ENCODE peak calls at places on chromosomes 12 and 14, in eight cellular contexts. C is PC-9, T is psoas muscle, Y is SK-N-SH, N is osteoblast, V is tibial artery, M is fibroblast of lung, E is iPS DF 6.9. R is an unnamed sample.
A peak's percentile ranks its signal among the peaks of the same experiment; 100 is the strongest.

GRCh38 chr14:21408152-21408551 is 24.3 kb upstream of the SUPT16H start:
- DNase-seq in N (peak; percentile 81), V (no peak), C (no peak), T (no peak), Y (no peak), E (no peak), M (peak; percentile 76), R (no peak)

GRCh38 chr12:105106621-105107020 is 910 bp upstream of the WASHC4 start:
- DNase-seq in M (no peak), T (no peak), V (no peak), C (peak; percentile 52), N (no peak), Y (no peak), E (no peak), R (no peak)

GRCh38 chr12:123494124-123494843 is 36.3 kb downstream of the SNRNP35 start:
- DNase-seq in E (no peak), T (peak; percentile 90), V (no peak), N (peak; percentile 34), Y (no peak), C (no peak), M (no peak), R (no peak)

GRCh38 chr12:10279937-10280336 is 27.7 kb upstream of the KLRD1 start:
- DNase-seq in M (no peak), T (no peak), N (no peak), E (no peak), C (no peak), V (no peak), Y (no peak), R (no peak)

GRCh38 chr12:50515587-50515986 is 10.8 kb downstream of the DIP2B start:
- DNase-seq in N (no peak), Y (no peak), E (no peak), T (no peak), V (no peak), C (no peak), M (no peak), R (no peak)

GRCh38 chr12:63103489-63104131 is 47.4 kb downstream of the AVPR1A start:
- DNase-seq in E (no peak), T (no peak), N (no peak), C (no peak), M (peak; percentile 7), Y (peak; percentile 8), V (no peak), R (no peak)

GRCh38 chr12:96103067-96103650 is 67.8 kb upstream of the LTA4H start:
- DNase-seq in T (no peak), N (peak; percentile 34), E (no peak), C (no peak), V (peak; percentile 34), Y (no peak), M (no peak), R (no peak)

GRCh38 chr12:54009171-54010052 is 627 bp downstream of the HOXC8 start:
- DNase-seq in T (peak; percentile 62), C (no peak), Y (peak; percentile 61), V (no peak), N (peak; percentile 95), M (no peak), E (no peak), R (no peak)

GRCh38 chr12:68349921-68350606 is 17.9 kb upstream of the MDM1 start:
- DNase-seq in T (no peak), V (no peak), Y (no peak), C (no peak), N (peak; percentile 66), M (no peak), E (no peak), R (no peak)

GRCh38 chr12:98955284-98955683 is 310.2 kb downstream of the APAF1 start:
- DNase-seq in M (no peak), Y (peak; percentile 18), C (no peak), V (no peak), E (peak; percentile 48), N (no peak), T (no peak), R (no peak)

GRCh38 chr14:94601961-94602391 is 10.2 kb upstream of the SERPINA3 start:
- DNase-seq in N (peak; percentile 91), T (peak; percentile 89), E (no peak), Y (no peak), V (peak; percentile 92), C (no peak), M (peak; percentile 96), R (no peak)

GRCh38 chr14:51552768-51553426 is 98.8 kb upstream of the FRMD6 start:
- DNase-seq in C (no peak), E (no peak), M (peak; percentile 30), N (no peak), Y (peak; percentile 30), T (no peak), V (no peak), R (no peak)

GRCh38 chr14:96603350-96604255 is 101.4 kb downstream of the PAPOLA start:
- DNase-seq in T (no peak), M (no peak), N (no peak), C (no peak), V (no peak), Y (no peak), E (no peak), R (no peak)

GRCh38 chr12:85664429-85664828 is 171.8 kb downstream of the RASSF9 start:
- DNase-seq in Y (no peak), V (no peak), N (no peak), E (no peak), C (no peak), T (no peak), M (no peak), R (no peak)

DNA sequence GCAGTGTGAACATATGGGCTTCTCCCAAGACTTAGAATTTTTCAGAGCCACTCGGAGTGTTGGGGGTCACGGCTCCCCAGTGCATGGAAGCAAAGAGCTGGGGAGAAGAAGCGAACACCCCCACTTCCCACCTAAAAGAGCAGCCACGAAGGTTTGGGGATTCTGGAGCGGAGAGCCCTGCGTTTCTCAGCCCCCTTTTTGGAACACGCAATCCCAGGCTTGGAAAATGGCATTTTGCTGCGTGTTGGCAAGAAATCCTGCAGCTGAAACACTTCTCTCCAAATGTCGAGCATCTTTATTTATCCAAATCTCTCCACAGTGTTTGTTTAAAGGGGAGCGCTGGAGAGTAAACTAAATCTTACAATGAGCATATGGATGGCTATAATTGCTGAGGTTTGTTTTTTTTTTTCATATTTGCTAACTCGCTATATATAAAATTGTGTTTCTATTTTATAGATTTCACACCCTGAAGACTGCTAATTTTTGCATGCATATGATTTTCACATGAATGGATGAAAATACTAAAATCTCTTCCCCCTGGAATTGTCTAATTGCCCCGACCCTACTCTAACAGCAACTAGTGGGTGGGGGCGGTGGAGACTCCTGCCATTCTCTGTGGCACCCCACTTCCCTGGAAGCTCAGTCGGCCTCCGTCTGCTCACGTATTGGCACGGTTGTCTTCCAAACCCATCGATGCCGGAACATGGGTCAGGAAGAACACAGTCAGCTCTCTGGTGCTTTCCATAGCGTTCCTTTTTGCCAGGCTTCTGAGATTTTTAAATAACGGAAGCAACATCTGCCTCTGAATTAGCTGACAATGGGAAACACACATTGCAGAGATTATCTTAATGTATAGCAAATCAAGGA is 120.5 kb downstream of the GCH1 start:
- DNase-seq in C (no peak), Y (no peak), N (no peak), T (no peak), E (no peak), V (peak; percentile 16), M (no peak), R (no peak)
- H3K4me1 ChIP-seq in C (no peaks in the 10 kb centered on the region), Y (peaks cover 38% of the 10 kb centered on the region), N (peaks cover 2% of the 10 kb centered on the region), T (peaks cover 42% of the 10 kb centered on the region), E (no peaks in the 10 kb centered on the region), V (peaks cover 26% of the 10 kb centered on the region), M (peaks cover under 1% of the 10 kb centered on the region), R (no peaks in the 10 kb centered on the region)

DNA sequence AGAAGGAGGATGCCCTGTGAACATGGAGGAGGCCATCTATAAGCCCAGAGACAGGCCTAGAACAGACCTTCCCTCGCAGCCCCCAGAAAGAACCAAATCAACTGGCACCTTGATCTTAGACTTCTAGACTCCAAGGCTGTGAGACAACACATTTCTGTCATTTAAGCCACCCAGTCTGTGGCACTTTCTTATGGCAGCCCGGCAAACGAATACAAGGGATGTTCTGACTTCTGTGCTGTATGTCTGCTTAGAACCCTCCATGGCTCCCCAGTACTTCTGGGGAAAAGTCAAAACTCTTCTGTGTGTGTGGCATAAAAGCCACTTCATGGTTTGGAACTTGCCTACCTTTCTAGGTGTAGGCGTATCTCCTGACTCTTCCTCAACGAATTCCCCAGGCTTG is 42.9 kb downstream of the RBM19 start:
- DNase-seq in V (no peak), M (no peak), E (no peak), C (no peak), Y (no peak), T (no peak), N (no peak), R (no peak)
- H3K4me1 ChIP-seq in V (no peaks in the 10 kb centered on the region), M (no peaks in the 10 kb centered on the region), E (no peaks in the 10 kb centered on the region), C (no peaks in the 10 kb centered on the region), Y (no peaks in the 10 kb centered on the region), T (no peaks in the 10 kb centered on the region), N (no peaks in the 10 kb centered on the region), R (no peaks in the 10 kb centered on the region)

GRCh38 chr12:106304001-106304421 is 1.5 kb downstream of the TCP11L2 start:
- DNase-seq in C (no peak), E (no peak), V (no peak), Y (no peak), M (no peak), T (no peak), N (no peak), R (no peak)

GRCh38 chr12:106302401-106303201 is at the start of gene TCP11L2:
- DNase-seq in T (peak; percentile 94), M (peak; percentile 71), Y (peak; percentile 97), E (no peak), C (peak; percentile 59), V (peak; percentile 88), N (peak; percentile 97), R (peak; percentile 97)

GRCh38 chr12:106304797-106305196 is 2.3 kb downstream of the TCP11L2 start:
- DNase-seq in V (no peak), N (no peak), C (no peak), E (no peak), T (no peak), M (no peak), Y (no peak), R (no peak)

GRCh38 chr12:106301611-106302321 is 767 bp upstream of the TCP11L2 start:
- DNase-seq in Y (peak; percentile 30), C (peak; percentile 97), E (no peak), N (peak; percentile 47), M (peak; percentile 50), V (peak; percentile 54), T (no peak), R (peak; percentile 93)

DNA sequence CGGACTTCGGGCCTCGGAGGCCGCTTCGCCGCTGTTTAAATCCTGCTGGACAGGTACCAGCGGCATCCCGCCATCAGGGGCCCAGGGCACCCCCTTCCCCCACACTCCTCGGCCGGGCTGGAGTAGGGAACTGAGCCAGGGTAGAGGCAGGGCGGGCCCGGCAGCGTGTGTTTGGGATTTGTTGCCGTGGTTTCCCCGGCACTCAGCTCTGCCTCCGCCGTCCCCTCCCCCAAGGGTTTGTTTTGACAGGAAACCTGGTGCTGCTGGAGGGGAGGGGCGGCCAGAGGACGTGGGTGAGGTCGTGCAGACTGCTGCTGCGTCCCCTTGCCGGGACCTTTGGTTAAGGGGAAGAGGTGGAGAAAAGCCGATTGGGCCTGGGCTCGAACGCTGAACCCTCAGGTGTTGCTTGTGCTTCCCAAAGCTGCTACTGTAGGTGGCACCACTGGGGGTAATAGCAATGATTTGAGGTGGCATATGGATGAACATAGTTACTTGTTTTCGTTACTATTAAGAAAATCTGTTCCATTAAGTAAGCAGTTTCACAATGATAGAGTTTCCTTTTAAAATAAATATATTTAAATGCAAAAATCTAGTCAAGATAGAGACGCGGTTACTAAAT is 778 bp downstream of the TCP11L2 start:
- DNase-seq in M (peak; percentile 63), E (no peak), Y (peak; percentile 78), T (peak; percentile 92), N (peak; percentile 96), C (peak; percentile 50), V (peak; percentile 92), R (peak; percentile 96)
- H3K4me1 ChIP-seq in M (peaks cover 2% of the 10 kb centered on the region), E (no peaks in the 10 kb centered on the region), Y (peaks cover 11% of the 10 kb centered on the region), T (peaks cover 77% of the 10 kb centered on the region), N (peaks cover 14% of the 10 kb centered on the region), C (peaks cover 72% of the 10 kb centered on the region), V (peaks cover 32% of the 10 kb centered on the region), R (peaks cover 66% of the 10 kb centered on the region)

GRCh38 chr14:60247994-60248696 is 876 bp upstream of the PPM1A start:
- DNase-seq in C (peak; percentile 90), E (peak; percentile 90), Y (peak; percentile 83), V (peak; percentile 94), M (peak; percentile 93), T (peak; percentile 91), N (peak; percentile 99), R (peak; percentile 98)
- H3K4me1 ChIP-seq in C (peaks cover 24% of the 10 kb centered on the region), E (peaks cover 1% of the 10 kb centered on the region), Y (peaks cover 29% of the 10 kb centered on the region), V (peaks cover 24% of the 10 kb centered on the region), M (peaks cover 4% of the 10 kb centered on the region), T (peaks cover 22% of the 10 kb centered on the region), N (peaks cover 17% of the 10 kb centered on the region), R (peaks cover 41% of the 10 kb centered on the region)

R was measured in esophagus muscularis mucosa.